ENCODE peak calls at places on chromosomes 16 and 17, in five cellular contexts. V is mucosa of descending colon, R is tibial artery, Q is aorta, U is body of pancreas. N is an unnamed sample.
A peak's percentile ranks its signal among the peaks of the same experiment; 100 is the strongest.

GRCh38 chr17:51018541-51018940 is 102.1 kb downstream of the SPAG9 start:
- DNase-seq in V (no peak), R (no peak), Q (no peak), U (no peak), N (no peak)

GRCh38 chr17:13995856-13996635 is 73.3 kb upstream of the COX10 start:
- DNase-seq in V (no peak), R (no peak), Q (no peak), U (no peak), N (no peak)

GRCh38 chr17:27541326-27542023 is 85.2 kb downstream of the KSR1 start:
- DNase-seq in V (no peak), R (no peak), Q (no peak), U (no peak), N (no peak)

GRCh38 chr17:1058423-1059130 is 61.6 kb downstream of the TIMM22 start:
- DNase-seq in V (peak; percentile 65), R (no peak), Q (peak; percentile 89), U (no peak), N (peak; percentile 28)

GRCh38 chr16:13036600-13036999 is 135.2 kb downstream of the SHISA9 start:
- DNase-seq in V (peak; percentile 69), R (no peak), Q (no peak), U (peak; percentile 43), N (no peak)

GRCh38 chr17:49696233-49696761 is 11.5 kb downstream of the SLC35B1 start:
- DNase-seq in V (peak; percentile 30), R (no peak), Q (no peak), U (no peak), N (no peak)

GRCh38 chr17:16267174-16267573 is 50.2 kb downstream of the PIGL start:
- DNase-seq in V (no peak), R (no peak), Q (no peak), U (no peak), N (no peak)

GRCh38 chr17:63841350-63842172 is 924 bp downstream of the SMARCD2 start:
- DNase-seq in V (peak; percentile 72), R (peak; percentile 72), Q (peak; percentile 82), U (peak; percentile 65), N (no peak)

GRCh38 chr16:14301150-14302030 is 230.3 kb downstream of the MRTFB start:
- DNase-seq in V (peak; percentile 33), R (peak; percentile 48), Q (peak; percentile 81), U (peak; percentile 78), N (no peak)

GRCh38 chr17:69702078-69702477 is 287.6 kb downstream of the MAP2K6 start:
- DNase-seq in V (no peak), R (no peak), Q (no peak), U (no peak), N (no peak)

GRCh38 chr17:78779848-78780247 is 2.2 kb downstream of the CYTH1 start:
- DNase-seq in V (peak; percentile 56), R (no peak), Q (peak; percentile 22), U (no peak), N (no peak)

GRCh38 chr16:30491744-30492308 is 19.3 kb downstream of the ITGAL start:
- DNase-seq in V (peak; percentile 25), R (no peak), Q (no peak), U (peak; percentile 42), N (no peak)

GRCh38 chr17:45812102-45812501 is 28.0 kb downstream of the CRHR1 start:
- DNase-seq in V (no peak), R (no peak), Q (no peak), U (no peak), N (no peak)

GRCh38 chr17:35477248-35477647 is 28.7 kb upstream of the SLFN13 start:
- DNase-seq in V (no peak), R (no peak), Q (no peak), U (no peak), N (no peak)

GRCh38 chr17:74192950-74193781 is 10.3 kb upstream of the RPL38 start:
- DNase-seq in V (no peak), R (peak; percentile 77), Q (peak; percentile 73), U (peak; percentile 73), N (no peak)

GRCh38 chr17:61460796-61461585 is 8.8 kb downstream of the TBX4 start:
- DNase-seq in V (no peak), R (no peak), Q (no peak), U (no peak), N (no peak)

GRCh38 chr17:29677139-29677834 is 54.6 kb upstream of the CORO6 start:
- DNase-seq in V (no peak), R (peak; percentile 82), Q (no peak), U (peak; percentile 21), N (no peak)

GRCh38 chr16:149024-149675 is 3.3 kb upstream of the HBZ start:
- DNase-seq in V (no peak), R (no peak), Q (peak; percentile 15), U (no peak), N (no peak)

GRCh38 chr16:77961811-77962210 is 60.5 kb upstream of the CLEC3A start:
- DNase-seq in V (no peak), R (no peak), Q (no peak), U (no peak), N (no peak)

GRCh38 chr16:22664561-22664997 is 149.4 kb upstream of the HS3ST2 start:
- DNase-seq in V (no peak), R (no peak), Q (no peak), U (no peak), N (no peak)

GRCh38 chr17:18227635-18228034 is 2.2 kb downstream of the LLGL1 start:
- DNase-seq in V (no peak), R (no peak), Q (no peak), U (no peak), N (no peak)

GRCh38 chr16:53829186-53829747 is 125.3 kb downstream of the FTO start:
- DNase-seq in V (no peak), R (no peak), Q (no peak), U (no peak), N (no peak)

GRCh38 chr17:81242421-81243332 is 3.6 kb downstream of the NDUFAF8 start:
- DNase-seq in V (no peak), R (no peak), Q (no peak), U (no peak), N (no peak)

GRCh38 chr16:86554917-86555762 is at the start of gene MTHFSD:
- DNase-seq in V (peak; percentile 94), R (peak; percentile 89), Q (peak; percentile 99), U (peak; percentile 94), N (peak; percentile 92)

GRCh38 chr17:63150994-63151464 is 185.0 kb downstream of the TANC2 start:
- DNase-seq in V (no peak), R (no peak), Q (no peak), U (no peak), N (no peak)

GRCh38 chr16:80526418-80527061 is 14.3 kb upstream of the DYNLRB2 start:
- DNase-seq in V (peak; percentile 53), R (no peak), Q (no peak), U (peak; percentile 61), N (peak; percentile 27)

GRCh38 chr16:15464401-15465186 is 30.2 kb downstream of the BMERB1 start:
- DNase-seq in V (no peak), R (no peak), Q (no peak), U (no peak), N (no peak)

GRCh38 chr17:45336390-45337182 is 19.8 kb upstream of the MAP3K14 start:
- DNase-seq in V (no peak), R (no peak), Q (no peak), U (no peak), N (no peak)

GRCh38 chr17:75406222-75406615 is 741 bp upstream of the GRB2 start:
- DNase-seq in V (peak; percentile 38), R (no peak), Q (no peak), U (no peak), N (no peak)

GRCh38 chr16:72198641-72199250 is 26.8 kb upstream of the PMFBP1 start:
- DNase-seq in V (no peak), R (no peak), Q (no peak), U (no peak), N (no peak)

GRCh38 chr16:35411156-35411555 is 1951.7 kb downstream of the TP53TG3F start:
- DNase-seq in V (no peak), R (no peak), Q (no peak), U (no peak), N (no peak)
- H3K9me3 ChIP-seq in V (peaks cover 54% of the 10 kb centered on the region), R (peaks cover 2% of the 10 kb centered on the region), Q (peaks cover 1% of the 10 kb centered on the region), U (no peaks in the 10 kb centered on the region), N (no peaks in the 10 kb centered on the region)

GRCh38 chr16:65770752-65771151 is 595.7 kb upstream of the CDH5 start:
- DNase-seq in V (no peak), R (no peak), Q (no peak), U (no peak), N (no peak)

GRCh38 chr16:65772134-65772732 is 594.3 kb upstream of the CDH5 start:
- DNase-seq in V (no peak), R (no peak), Q (no peak), U (no peak), N (no peak)

GRCh38 chr16:65774350-65774749 is 592.1 kb upstream of the CDH5 start:
- DNase-seq in V (no peak), R (no peak), Q (no peak), U (no peak), N (no peak)

GRCh38 chr16:65771707-65772106 is 594.8 kb upstream of the CDH5 start:
- DNase-seq in V (no peak), R (no peak), Q (no peak), U (no peak), N (no peak)

DNA sequence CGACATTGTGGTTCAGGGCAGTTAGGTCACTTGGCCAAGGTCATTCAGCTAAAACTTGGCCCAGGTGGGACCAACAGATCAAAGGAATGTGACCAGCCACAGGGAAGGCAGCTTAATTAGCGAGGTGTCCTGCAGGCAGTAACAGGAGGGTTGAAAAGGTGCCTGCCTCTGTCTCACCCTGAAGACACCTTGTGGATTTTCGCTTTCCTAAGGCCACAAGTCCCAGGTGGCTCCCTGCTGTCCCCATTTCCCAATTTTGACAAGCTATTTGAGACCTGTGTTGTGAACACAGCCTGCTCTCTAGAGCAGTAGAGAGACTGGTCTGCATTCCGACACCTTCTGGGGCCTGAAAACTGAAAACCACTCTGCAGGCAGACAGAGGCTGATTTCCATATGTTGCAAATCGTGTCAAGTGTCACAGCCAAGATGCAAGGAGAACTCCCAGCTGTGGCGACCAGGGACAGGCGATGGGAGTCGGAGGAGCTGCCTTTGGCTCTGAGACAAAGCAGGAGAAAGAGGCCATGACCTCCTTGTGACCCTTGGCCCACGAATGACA is 593.1 kb upstream of the CDH5 start:
- DNase-seq in V (no peak), R (no peak), Q (no peak), U (no peak), N (no peak)
- H3K9me3 ChIP-seq in V (peaks cover 18% of the 10 kb centered on the region), R (no peaks in the 10 kb centered on the region), Q (peaks cover 6% of the 10 kb centered on the region), U (no peaks in the 10 kb centered on the region), N (no peaks in the 10 kb centered on the region)

GRCh38 chr16:35344012-35344762 is 1884.8 kb downstream of the TP53TG3F start:
- DNase-seq in V (no peak), R (no peak), Q (peak; percentile 64), U (no peak), N (no peak)
- H3K9me3 ChIP-seq in V (peaks cover 73% of the 10 kb centered on the region), R (no peaks in the 10 kb centered on the region), Q (no peaks in the 10 kb centered on the region), U (no peaks in the 10 kb centered on the region), N (no peaks in the 10 kb centered on the region)

GRCh38 chr16:3363793-3364192 is 8.1 kb downstream of the OR2C1 start:
- DNase-seq in V (no peak), R (no peak), Q (no peak), U (no peak), N (no peak)

GRCh38 chr16:3356118-3356517 is 429 bp downstream of the OR2C1 start:
- DNase-seq in V (no peak), R (no peak), Q (no peak), U (no peak), N (no peak)

GRCh38 chr16:3362931-3363330 is 7.2 kb downstream of the OR2C1 start:
- DNase-seq in V (no peak), R (no peak), Q (no peak), U (no peak), N (no peak)

GRCh38 chr16:3355589-3355988 is at the start of gene OR2C1:
- DNase-seq in V (no peak), R (no peak), Q (no peak), U (no peak), N (no peak)

GRCh38 chr16:3358884-3359283 is 3.2 kb downstream of the OR2C1 start:
- DNase-seq in V (no peak), R (no peak), Q (no peak), U (no peak), N (no peak)
- H3K9me3 ChIP-seq in V (peaks cover 3% of the 10 kb centered on the region), R (no peaks in the 10 kb centered on the region), Q (peaks cover 1% of the 10 kb centered on the region), U (no peaks in the 10 kb centered on the region), N (no peaks in the 10 kb centered on the region)